ENCODE peak calls at places on chromosomes 2 and 18, in six cellular contexts. One of them, this sample, is unnamed.
A peak's percentile ranks its signal among the peaks of the same experiment; 100 is the strongest.

GRCh38 chr2:165617720-165618119 is 148.2 kb downstream of the CSRNP3 start:
- DNase-seq in K562: no peak
- DNase-seq in HepG2: no peak
- DNase-seq in A549: no peak
- DNase-seq in IMR-90: no peak
- DNase-seq in GM12878: no peak
- DNase-seq in this sample: no peak

GRCh38 chr2:148184967-148185366 is 164.1 kb downstream of the MBD5 start:
- DNase-seq in A549: no peak
- DNase-seq in GM12878: no peak
- DNase-seq in K562: no peak
- DNase-seq in IMR-90: no peak
- DNase-seq in HepG2: no peak
- DNase-seq in this sample: no peak

GRCh38 chr2:156672569-156673270 is 236.5 kb downstream of the GPD2 start:
- DNase-seq in K562: no peak
- DNase-seq in A549: no peak
- DNase-seq in HepG2: no peak
- DNase-seq in IMR-90: no peak
- DNase-seq in GM12878: no peak
- DNase-seq in this sample: no peak

GRCh38 chr2:133458280-133458679 is 110.0 kb downstream of the NCKAP5 start:
- DNase-seq in K562: no peak
- DNase-seq in GM12878: no peak
- DNase-seq in IMR-90: peak; percentile 35
- DNase-seq in A549: no peak
- DNase-seq in HepG2: no peak
- DNase-seq in this sample: no peak

GRCh38 chr2:122267947-122268346 is 512.5 kb downstream of the TSN start:
- DNase-seq in HepG2: no peak
- DNase-seq in GM12878: no peak
- DNase-seq in IMR-90: no peak
- DNase-seq in K562: no peak
- DNase-seq in A549: no peak
- DNase-seq in this sample: no peak

GRCh38 chr2:3265471-3265870 is 112.1 kb downstream of the EIPR1 start:
- DNase-seq in HepG2: no peak
- DNase-seq in A549: no peak
- DNase-seq in K562: no peak
- DNase-seq in IMR-90: no peak
- DNase-seq in GM12878: no peak
- DNase-seq in this sample: no peak

GRCh38 chr2:237806334-237806733 is 7.8 kb downstream of the RBM44 start:
- DNase-seq in GM12878: no peak
- DNase-seq in IMR-90: peak; percentile 50
- DNase-seq in K562: no peak
- DNase-seq in HepG2: no peak
- DNase-seq in A549: no peak
- DNase-seq in this sample: no peak

GRCh38 chr2:236105955-236106607 is 62.1 kb downstream of the GBX2 start:
- DNase-seq in A549: no peak
- DNase-seq in GM12878: no peak
- DNase-seq in K562: no peak
- DNase-seq in HepG2: peak; percentile 87
- DNase-seq in IMR-90: no peak
- DNase-seq in this sample: no peak

GRCh38 chr2:120520929-120521912 is 175.3 kb downstream of the INHBB start:
- DNase-seq in GM12878: no peak
- DNase-seq in IMR-90: peak; percentile 26
- DNase-seq in K562: peak; percentile 48
- DNase-seq in HepG2: peak; percentile 60
- DNase-seq in A549: peak; percentile 40
- DNase-seq in this sample: peak; percentile 76

GRCh38 chr2:110105608-110106467 is 9.8 kb downstream of the MALL start:
- DNase-seq in GM12878: no peak
- DNase-seq in K562: no peak
- DNase-seq in HepG2: peak; percentile 45
- DNase-seq in A549: peak; percentile 92
- DNase-seq in IMR-90: peak; percentile 66
- DNase-seq in this sample: peak; percentile 20

GRCh38 chr18:78979058-78979680 is 449 bp upstream of the SALL3 start:
- DNase-seq in IMR-90: no peak
- DNase-seq in A549: no peak
- DNase-seq in K562: no peak
- DNase-seq in HepG2: no peak
- DNase-seq in GM12878: no peak
- DNase-seq in this sample: peak; percentile 21

GRCh38 chr2:151028691-151029176 is 232.9 kb downstream of the RBM43 start:
- DNase-seq in K562: no peak
- DNase-seq in IMR-90: no peak
- DNase-seq in GM12878: no peak
- DNase-seq in A549: no peak
- DNase-seq in HepG2: no peak
- DNase-seq in this sample: no peak
- TF ChIP-seq BHLHE40 in K562: no peak
- TF ChIP-seq BHLHE40 in IMR-90: no peak
- TF ChIP-seq BHLHE40 in GM12878: no peak
- TF ChIP-seq BHLHE40 in A549: no peak
- TF ChIP-seq BHLHE40 in HepG2: no peak
- TF ChIP-seq BHLHE40 in this sample: no peak

GRCh38 chr2:79935771-79936657 is 368.5 kb downstream of the LRRTM1 start:
- DNase-seq in K562: peak; percentile 24
- DNase-seq in GM12878: no peak
- DNase-seq in IMR-90: peak; percentile 84
- DNase-seq in A549: peak; percentile 9
- DNase-seq in HepG2: peak; percentile 67
- DNase-seq in this sample: peak; percentile 62
- TF ChIP-seq BHLHE40 in K562: no peak
- TF ChIP-seq BHLHE40 in GM12878: no peak
- TF ChIP-seq BHLHE40 in IMR-90: no peak
- TF ChIP-seq BHLHE40 in A549: no peak
- TF ChIP-seq BHLHE40 in HepG2: no peak
- TF ChIP-seq BHLHE40 in this sample: no peak

DNA sequence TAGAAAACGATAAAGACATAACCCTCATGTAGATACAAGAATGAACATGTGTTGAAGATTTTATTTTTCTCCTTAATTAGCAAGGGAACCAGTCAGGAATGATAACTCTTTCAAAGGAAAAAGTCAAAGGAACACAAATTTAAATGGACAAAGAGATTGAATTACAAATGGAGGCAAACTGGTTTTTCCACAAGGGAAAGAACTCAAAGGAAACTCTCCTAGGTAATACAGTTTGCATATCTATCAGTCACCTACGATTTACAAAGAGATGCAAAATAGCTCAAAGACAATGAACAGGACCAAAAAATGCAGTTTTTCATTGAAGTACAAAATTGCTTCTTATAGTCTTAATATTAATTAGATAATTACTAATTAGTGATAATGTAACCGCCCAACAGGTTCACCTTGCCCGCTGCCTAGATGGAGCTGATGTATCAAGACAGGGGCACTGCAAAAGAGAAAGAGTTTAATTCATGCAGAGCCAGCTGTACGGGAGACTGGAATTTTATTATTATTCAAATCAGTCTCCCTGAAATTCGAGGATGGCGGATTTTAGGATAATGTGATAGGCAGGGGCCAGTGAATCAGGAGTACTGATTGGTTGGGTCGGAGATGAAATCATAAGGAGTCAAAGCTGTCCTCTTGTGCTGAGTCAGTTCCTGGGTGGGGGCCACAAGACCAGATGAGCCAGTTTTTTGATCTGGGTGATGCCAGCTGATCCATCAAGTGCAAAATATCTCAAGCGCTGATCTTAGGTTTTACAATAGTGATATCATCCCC is 151.0 kb downstream of the TMEM17 start:
- DNase-seq in A549: no peak
- DNase-seq in HepG2: no peak
- DNase-seq in IMR-90: no peak
- DNase-seq in K562: no peak
- DNase-seq in GM12878: no peak
- DNase-seq in this sample: no peak
- TF ChIP-seq BHLHE40 in A549: no peak
- TF ChIP-seq BHLHE40 in HepG2: no peak
- TF ChIP-seq BHLHE40 in IMR-90: no peak
- TF ChIP-seq BHLHE40 in K562: no peak
- TF ChIP-seq BHLHE40 in GM12878: no peak
- TF ChIP-seq BHLHE40 in this sample: no peak

DNA sequence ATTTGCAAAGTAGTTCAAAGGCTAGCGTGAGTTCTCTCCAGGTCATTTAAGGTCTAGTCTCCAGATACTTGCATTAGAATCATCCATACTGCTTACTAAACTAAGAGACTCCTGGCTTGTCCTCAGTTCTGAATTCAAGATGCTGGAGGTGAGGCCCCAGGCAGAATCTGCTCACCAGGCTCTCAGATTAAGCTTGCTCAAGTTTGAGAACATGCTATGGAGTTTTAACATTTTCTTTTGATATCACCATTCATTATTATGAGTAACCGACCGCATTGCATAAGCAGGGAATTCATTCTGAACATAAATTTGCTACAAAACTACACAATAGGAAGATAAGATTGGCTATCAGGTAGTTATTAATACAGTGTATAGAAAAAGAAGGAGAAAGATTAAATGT is 409.7 kb upstream of the FANCL start:
- DNase-seq in K562: no peak
- DNase-seq in GM12878: no peak
- DNase-seq in A549: no peak
- DNase-seq in IMR-90: no peak
- DNase-seq in HepG2: no peak
- DNase-seq in this sample: no peak
- TF ChIP-seq BHLHE40 in K562: no peak
- TF ChIP-seq BHLHE40 in GM12878: no peak
- TF ChIP-seq BHLHE40 in A549: no peak
- TF ChIP-seq BHLHE40 in IMR-90: no peak
- TF ChIP-seq BHLHE40 in HepG2: no peak
- TF ChIP-seq BHLHE40 in this sample: no peak

This sample was measured in HEK293T.